ENCODE peak calls at places on chromosome 10, in five cellular contexts. E is transverse colon, S is right lobe of liver, H is prostate gland, B is thyroid gland. U is an unnamed sample. For H3K9me3, the result is how much of the 10 kb centered on the place peaks cover.

GRCh38 chr10:14074062-14074884 is 256.5 kb downstream of the FRMD4A start:
- DNase-seq in E (peak), S (peak), H (peak), B (peak), U (peak)

GRCh38 chr10:60417024-60417423 is 27.3 kb upstream of the ANK3 start:
- DNase-seq in E (no peak), S (no peak), H (no peak), B (no peak), U (no peak)

GRCh38 chr10:7152341-7152740 is 258.5 kb downstream of the SFMBT2 start:
- DNase-seq in E (no peak), S (no peak), H (no peak), B (no peak), U (no peak)

GRCh38 chr10:71214641-71215160 is 2.3 kb downstream of the UNC5B start:
- DNase-seq in E (no peak), S (no peak), H (no peak), B (no peak), U (peak)

GRCh38 chr10:22230331-22230833 is 12.6 kb upstream of the EBLN1 start:
- DNase-seq in E (no peak), S (no peak), H (peak), B (peak), U (peak)

GRCh38 chr10:917416-917720 is 14.1 kb downstream of the LARP4B start:
- DNase-seq in E (no peak), S (no peak), H (peak), B (no peak), U (no peak)

GRCh38 chr10:86443069-86443468 is 76.5 kb upstream of the GRID1 start:
- DNase-seq in E (no peak), S (no peak), H (no peak), B (no peak), U (no peak)

GRCh38 chr10:69662173-69662685 is 32.2 kb downstream of the FAM241B start:
- DNase-seq in E (no peak), S (no peak), H (no peak), B (no peak), U (no peak)

GRCh38 chr10:120400601-120401000 is 56.4 kb upstream of the PLPP4 start:
- DNase-seq in E (no peak), S (no peak), H (no peak), B (no peak), U (no peak)

GRCh38 chr10:77180104-77180503 is 457.5 kb downstream of the KCNMA1 start:
- DNase-seq in E (no peak), S (no peak), H (no peak), B (no peak), U (no peak)

GRCh38 chr10:21298686-21299085 is 226.8 kb downstream of the SKIDA1 start:
- DNase-seq in E (no peak), S (no peak), H (no peak), B (no peak), U (no peak)

GRCh38 chr10:23459323-23459939 is 20.6 kb downstream of the OTUD1 start:
- DNase-seq in E (no peak), S (no peak), H (no peak), B (no peak), U (no peak)

GRCh38 chr10:110778221-110778620 is 93.5 kb upstream of the PDCD4 start:
- DNase-seq in E (no peak), S (no peak), H (no peak), B (no peak), U (no peak)

GRCh38 chr10:54402576-54402975 is 398.5 kb downstream of the PCDH15 start:
- DNase-seq in E (no peak), S (no peak), H (no peak), B (no peak), U (no peak)

GRCh38 chr10:116985611-116986010 is 19.4 kb downstream of the SHTN1 start:
- DNase-seq in E (no peak), S (no peak), H (no peak), B (no peak), U (no peak)

GRCh38 chr10:109922976-109923921 is at the start of gene XPNPEP1:
- DNase-seq in E (peak), S (peak), H (peak), B (peak), U (peak)

GRCh38 chr10:5965266-5965665 is 12.1 kb downstream of the IL15RA start:
- DNase-seq in E (no peak), S (peak), H (no peak), B (no peak), U (peak)

GRCh38 chr10:18204050-18204449 is 63.8 kb downstream of the CACNB2 start:
- DNase-seq in E (no peak), S (no peak), H (no peak), B (no peak), U (no peak)

GRCh38 chr10:552679-553078 is 136.8 kb downstream of the DIP2C start:
- DNase-seq in E (no peak), S (no peak), H (no peak), B (no peak), U (no peak)

GRCh38 chr10:2246747-2247146 is 509.4 kb upstream of the ADARB2 start:
- DNase-seq in E (no peak), S (no peak), H (no peak), B (no peak), U (no peak)

GRCh38 chr10:72637398-72637857 is 11.5 kb upstream of the MICU1 start:
- DNase-seq in E (peak), S (peak), H (no peak), B (peak), U (no peak)

GRCh38 chr10:22341190-22341935 is 3.9 kb upstream of the SPAG6 start:
- DNase-seq in E (no peak), S (no peak), H (no peak), B (peak), U (no peak)

GRCh38 chr10:129680661-129681344 is 213.8 kb downstream of the MGMT start:
- DNase-seq in E (no peak), S (no peak), H (no peak), B (no peak), U (no peak)

DNA sequence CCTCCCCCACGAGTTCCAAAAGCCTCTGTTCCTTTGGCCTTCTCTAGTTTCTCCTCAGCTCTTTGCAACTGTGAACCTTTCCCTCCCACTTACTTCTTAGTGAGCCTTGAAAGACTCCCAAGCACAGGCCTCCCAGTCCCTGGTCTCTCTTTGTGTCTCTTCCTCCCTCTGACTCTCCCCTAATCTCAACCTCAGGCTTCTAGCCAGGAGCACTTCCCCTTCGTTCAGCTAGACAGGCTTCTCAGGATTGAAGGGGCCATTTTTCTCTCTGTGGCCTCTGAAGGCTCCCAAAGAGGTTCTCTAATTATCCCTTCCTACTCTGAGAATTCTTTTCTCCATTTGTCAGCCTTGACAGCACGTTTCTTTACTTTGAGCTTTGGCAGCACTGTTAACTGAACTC is 50.2 kb upstream of the PHYHIPL start:
- DNase-seq in E (no peak), S (no peak), H (no peak), B (no peak), U (no peak)
- H3K27ac ChIP-seq in E (no peak), S (no peak), H (no peak), B (no peak), U (no peak)

DNA sequence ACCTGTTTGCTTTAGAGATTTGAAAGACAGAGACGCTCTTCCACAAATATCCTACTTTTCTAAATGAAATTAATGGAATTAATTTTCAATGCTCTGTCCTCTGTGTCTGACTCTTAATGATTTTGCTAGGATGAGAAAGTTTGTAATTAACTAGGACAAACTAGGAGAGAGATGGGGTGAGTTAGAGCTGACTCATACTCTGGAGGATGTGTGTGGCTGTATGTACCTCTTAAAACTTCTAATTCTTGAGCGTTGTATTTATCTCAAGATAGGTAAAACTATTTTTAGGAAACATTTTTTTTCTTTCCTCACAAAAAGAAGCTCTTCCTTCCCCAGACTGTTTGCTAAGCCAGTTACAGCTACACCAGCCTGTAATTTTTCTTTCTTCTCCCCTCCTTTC is 178.8 kb upstream of the ANKRD30A start:
- DNase-seq in E (no peak), S (no peak), H (no peak), B (no peak), U (no peak)
- H3K9me3 ChIP-seq in E (under half), S (under half), H (under half), B (under half), U (under half)

DNA sequence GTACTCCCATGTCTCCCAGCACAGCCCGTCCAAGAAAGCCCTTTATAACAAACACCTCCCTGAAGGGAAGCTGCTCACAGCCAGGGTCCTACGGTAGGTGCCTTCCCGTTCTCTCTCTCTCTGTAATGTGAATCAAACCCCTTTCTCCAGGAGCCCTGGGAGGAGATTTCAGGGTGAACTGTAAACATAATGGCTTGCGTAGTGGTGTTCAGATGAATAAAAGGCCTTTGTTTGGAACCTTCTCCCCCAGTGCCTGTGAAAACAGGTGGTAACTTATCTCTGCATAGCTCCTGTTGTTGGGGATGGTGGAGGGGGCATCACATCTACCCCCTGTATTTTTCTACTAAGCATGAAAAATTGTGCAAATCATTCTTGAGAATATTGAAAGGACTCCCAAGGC is 12.4 kb downstream of the CALHM2 start:
- DNase-seq in E (no peak), S (no peak), H (no peak), B (no peak), U (no peak)
- TF ChIP-seq POLR2A in E (no peak), S (no peak), H (no peak), B (no peak), U (no peak)

GRCh38 chr10:114044251-114045070 is 795 bp downstream of the ADRB1 start:
- DNase-seq in E (no peak), S (no peak), H (no peak), B (no peak), U (peak)

GRCh38 chr10:114038819-114039218 is 4.8 kb upstream of the ADRB1 start:
- DNase-seq in E (no peak), S (no peak), H (no peak), B (no peak), U (no peak)

GRCh38 chr10:114043532-114044250 is at the start of gene ADRB1:
- DNase-seq in E (peak), S (peak), H (peak), B (peak), U (peak)

GRCh38 chr10:114042895-114043531 is 653 bp upstream of the ADRB1 start:
- DNase-seq in E (peak), S (peak), H (peak), B (peak), U (peak)

DNA sequence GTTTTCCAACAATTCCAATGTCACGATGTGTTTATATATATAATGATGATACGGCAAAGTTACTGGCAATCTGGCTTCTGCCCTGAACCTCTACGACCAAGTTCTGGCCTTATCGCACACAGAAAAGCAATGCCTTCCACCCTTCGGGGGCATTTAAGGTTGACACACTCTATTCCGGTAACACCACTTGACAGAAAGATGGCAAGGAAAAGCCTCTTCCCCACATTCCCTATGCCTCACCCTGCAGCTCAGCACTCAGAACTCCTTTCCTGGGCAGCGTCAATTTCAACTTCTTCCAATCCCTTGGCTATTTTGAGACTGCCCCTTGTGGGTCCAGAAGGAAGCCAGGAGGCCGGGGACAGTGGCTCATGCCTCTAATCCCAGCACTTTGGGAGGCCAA is 2.5 kb upstream of the ADRB1 start:
- DNase-seq in E (no peak), S (no peak), H (no peak), B (no peak), U (no peak)
- H3K27ac ChIP-seq in E (no peak), S (no peak), H (peak), B (no peak), U (no peak)

DNA sequence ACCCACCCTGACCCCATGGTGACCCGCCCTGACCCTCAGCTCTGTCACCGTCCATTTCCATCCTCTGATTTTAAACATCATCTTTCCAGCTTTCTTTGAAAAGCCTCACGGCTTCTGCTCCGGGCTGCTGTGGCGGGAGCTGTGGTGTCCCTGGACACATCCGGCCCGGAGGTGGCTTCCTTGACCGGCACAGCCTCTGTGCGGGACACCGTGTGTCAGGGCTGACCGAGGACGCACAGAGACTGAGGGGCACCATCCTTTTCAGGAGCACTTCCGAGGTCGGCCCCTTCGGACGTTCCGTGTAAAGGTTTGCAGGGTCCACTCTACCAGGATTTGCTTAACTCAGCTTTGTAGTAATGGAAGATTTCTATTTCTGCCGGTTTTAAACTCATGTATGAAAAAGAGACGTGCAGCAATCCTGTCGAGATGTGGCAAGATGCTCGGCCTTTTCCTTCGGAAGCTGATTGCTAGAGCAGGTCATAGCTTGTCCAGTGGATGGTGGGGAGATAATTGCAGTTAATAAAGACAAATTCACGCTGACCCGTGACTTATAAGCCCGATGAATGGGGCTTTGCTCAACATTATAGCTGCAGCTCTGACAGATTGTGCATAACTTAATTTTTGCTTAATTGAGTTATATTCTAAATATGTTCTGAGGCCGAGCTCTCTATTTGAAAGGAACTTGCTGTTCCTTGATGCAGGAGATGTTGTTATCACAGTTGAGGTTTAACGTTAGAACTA is 54.4 kb upstream of the CFAP46 start:
- DNase-seq in E (no peak), S (no peak), H (no peak), B (no peak), U (no peak)
- H3K9me3 ChIP-seq in E (under half), S (under half), H (under half), B (under half), U (under half)

GRCh38 chr10:119270893-119271361 is 63.6 kb downstream of the GRK5 start:
- DNase-seq in E (peak), S (peak), H (no peak), B (peak), U (peak)
- TF ChIP-seq POLR2A in E (no peak), S (no peak), H (no peak), B (no peak), U (no peak)

U was measured in Peyer's patch.